ENCODE peak calls at places on chromosomes 5 and 9, in six cellular contexts. W is EH; C is activated CD4-positive, alpha-beta T cell treated with anti-CD3 and anti-CD28 coated beads, Interleukin-2, amount 10 ng/mL, durations not matched to agents 7 days and 5 days; Y is HT1080; F is ELR; H is left ventricle myocardium inferior. I is an unnamed sample.

GRCh38 chr9:125902865-125903512 is 155.8 kb downstream of the PBX3 start:
- DNase-seq in W (no peak), C (no peak), Y (no peak), F (no peak), H (no peak), I (no peak)

GRCh38 chr5:143874312-143874711 is 62.4 kb downstream of the HMHB1 start:
- DNase-seq in W (peak), C (no peak), Y (no peak), F (peak), H (no peak), I (peak)

GRCh38 chr5:85814596-85814995 is 803.1 kb upstream of the COX7C start:
- DNase-seq in W (no peak), C (no peak), Y (no peak), F (no peak), H (no peak), I (no peak)

GRCh38 chr5:51657340-51658240 is 274.3 kb downstream of the ISL1 start:
- DNase-seq in W (peak), C (no peak), Y (peak), F (no peak), H (no peak), I (peak)

GRCh38 chr5:15704397-15704947 is 204.5 kb downstream of the FBXL7 start:
- DNase-seq in W (peak), C (no peak), Y (no peak), F (no peak), H (no peak), I (no peak)

GRCh38 chr9:112793213-112793810 is 42.8 kb downstream of the SNX30 start:
- DNase-seq in W (peak), C (peak), Y (peak), F (peak), H (peak), I (peak)

GRCh38 chr5:125311743-125312142 is 565.3 kb upstream of the ZNF608 start:
- DNase-seq in W (peak), C (no peak), Y (peak), F (peak), H (no peak), I (peak)

GRCh38 chr9:12723409-12724028 is 30.3 kb downstream of the TYRP1 start:
- DNase-seq in W (peak), C (no peak), Y (peak), F (peak), H (no peak), I (peak)

GRCh38 chr9:96251451-96251850 is 50.5 kb downstream of the HSD17B3 start:
- DNase-seq in W (no peak), C (no peak), Y (peak), F (peak), H (no peak), I (no peak)

GRCh38 chr9:85377751-85378289 is 363.9 kb downstream of the AGTPBP1 start:
- DNase-seq in W (no peak), C (no peak), Y (peak), F (peak), H (no peak), I (no peak)

GRCh38 chr9:29556317-29556716 is 1983.0 kb upstream of the C9orf72 start:
- DNase-seq in W (peak), C (no peak), Y (peak), F (peak), H (no peak), I (peak)

GRCh38 chr9:132584616-132585560 is 2.5 kb downstream of the BARHL1 start:
- DNase-seq in W (peak), C (no peak), Y (peak), F (peak), H (no peak), I (no peak)

GRCh38 chr5:160548949-160549665 is 127.5 kb downstream of the PTTG1 start:
- DNase-seq in W (peak), C (no peak), Y (peak), F (peak), H (no peak), I (peak)

GRCh38 chr9:89984214-89984613 is 379.4 kb downstream of the GADD45G start:
- DNase-seq in W (no peak), C (no peak), Y (no peak), F (no peak), H (no peak), I (no peak)

GRCh38 chr5:151093476-151093889 is 12.6 kb upstream of the TNIP1 start:
- DNase-seq in W (peak), C (no peak), Y (peak), F (peak), H (no peak), I (peak)

GRCh38 chr9:123416171-123416570 is 60.2 kb downstream of the CRB2 start:
- DNase-seq in W (no peak), C (no peak), Y (no peak), F (no peak), H (no peak), I (no peak)

GRCh38 chr9:20015427-20015931 is 226.6 kb upstream of the SLC24A2 start:
- DNase-seq in W (no peak), C (peak), Y (peak), F (no peak), H (no peak), I (no peak)

GRCh38 chr9:128286435-128286834 is 10.4 kb downstream of the SWI5 start:
- DNase-seq in W (peak), C (no peak), Y (no peak), F (no peak), H (peak), I (no peak)

GRCh38 chr9:135805422-135806022 is 101.8 kb downstream of the CAMSAP1 start:
- DNase-seq in W (no peak), C (no peak), Y (no peak), F (no peak), H (no peak), I (no peak)

GRCh38 chr5:68565427-68565826 is 349.9 kb downstream of the PIK3R1 start:
- DNase-seq in W (no peak), C (no peak), Y (no peak), F (no peak), H (no peak), I (no peak)

GRCh38 chr5:4994994-4995393 is 145.1 kb upstream of the ADAMTS16 start:
- DNase-seq in W (peak), C (no peak), Y (peak), F (peak), H (no peak), I (peak)

GRCh38 chr9:128587453-128587852 is 35.1 kb downstream of the SPTAN1 start:
- DNase-seq in W (no peak), C (peak), Y (no peak), F (no peak), H (no peak), I (no peak)

I was measured in Caki2.